ENCODE peak calls at places on chromosomes 6 and 20, in four cellular contexts. X is colonic mucosa, Y is Panc1, V is fibroblast of lung. W is an unnamed sample.

GRCh38 chr20:31853481-31853880 is 8.1 kb upstream of the FOXS1 start:
- DNase-seq in V (no peak), X (no peak), Y (no peak), W (no peak)

GRCh38 chr6:53112871-53113270 is 35.8 kb downstream of the GCM1 start:
- DNase-seq in V (no peak), Y (no peak), X (no peak), W (peak; percentile 41)

GRCh38 chr6:90184334-90185298 is 112.0 kb downstream of the BACH2 start:
- DNase-seq in V (peak; percentile 84), Y (no peak), X (no peak), W (peak; percentile 77)

GRCh38 chr20:48295445-48295903 is 510.2 kb upstream of the SULF2 start:
- DNase-seq in X (no peak), Y (peak; percentile 61), V (peak; percentile 98), W (peak; percentile 79)

GRCh38 chr20:32574296-32575226 is 10.6 kb downstream of the NOL4L start:
- DNase-seq in V (peak; percentile 90), Y (no peak), X (no peak), W (peak; percentile 62)

GRCh38 chr6:90446164-90446563 is 140.7 kb downstream of the MAP3K7 start:
- DNase-seq in V (peak; percentile 24), Y (no peak), X (no peak), W (no peak)

GRCh38 chr6:5173862-5174643 is 86.7 kb downstream of the LYRM4 start:
- DNase-seq in X (no peak), V (peak; percentile 23), Y (no peak), W (no peak)

GRCh38 chr6:127914240-127914639 is 13.4 kb upstream of the THEMIS start:
- DNase-seq in V (peak; percentile 18), X (no peak), Y (no peak), W (no peak)

GRCh38 chr6:103707596-103708325 is 1152.0 kb downstream of the HACE1 start:
- DNase-seq in Y (no peak), V (no peak), X (no peak), W (no peak)

GRCh38 chr6:138772596-138773176 is 883 bp upstream of the CCDC28A start:
- DNase-seq in Y (no peak), V (no peak), X (no peak), W (no peak)

GRCh38 chr6:95517004-95517403 is 60.3 kb upstream of the MANEA start:
- DNase-seq in X (no peak), Y (no peak), V (no peak), W (no peak)
- TF ChIP-seq CTCF in X (no peak), Y (no peak), V (no peak), W (no peak)

GRCh38 chr6:97705568-97705967 is 422.6 kb upstream of the MMS22L start:
- DNase-seq in V (peak; percentile 23), Y (no peak), X (no peak), W (no peak)
- TF ChIP-seq CTCF in V (peak; percentile 5), Y (peak; percentile 65), X (no peak), W (peak; percentile 59)

DNA sequence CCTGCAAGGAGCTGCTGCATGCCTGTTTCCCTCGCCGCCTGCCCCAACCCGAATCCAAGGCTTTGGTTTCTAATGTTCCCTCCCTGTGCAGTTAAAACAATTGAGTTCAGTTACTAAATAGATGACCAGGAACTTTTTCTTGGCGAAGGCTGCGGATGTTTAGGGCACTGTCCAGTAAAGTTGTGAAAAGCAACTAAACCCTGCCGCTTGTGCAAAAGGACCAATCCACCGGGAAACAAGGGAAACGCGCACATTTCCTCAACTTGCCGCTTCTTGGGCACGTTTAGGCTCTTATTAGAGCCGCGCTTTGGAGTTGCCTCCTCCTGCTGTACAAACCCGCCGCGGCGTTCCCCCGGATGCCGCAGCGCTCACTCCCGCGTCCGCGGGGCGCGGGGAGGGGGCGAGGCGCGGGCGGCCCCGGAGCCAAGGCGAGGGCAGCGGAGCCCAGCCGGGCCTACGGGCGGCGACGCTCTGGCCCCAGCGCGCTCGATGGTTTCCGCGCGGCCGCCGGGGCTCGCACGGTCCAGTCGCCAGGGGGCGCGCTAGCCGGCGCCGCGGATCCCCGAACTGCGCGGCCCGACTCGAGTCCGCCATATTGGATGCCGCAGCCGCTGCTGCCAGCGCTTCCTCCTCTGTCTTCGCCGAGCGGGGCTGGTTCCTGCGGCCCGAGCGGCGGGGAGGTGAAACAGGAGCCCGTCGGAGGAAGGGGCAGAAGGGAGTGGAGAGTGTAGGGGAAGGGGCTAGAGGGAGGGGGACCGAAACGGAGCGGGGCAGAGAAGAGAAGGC is at the start of gene SCAF8:
- DNase-seq in Y (no peak), V (peak; percentile 68), X (peak; percentile 83), W (peak; percentile 81)
- TF ChIP-seq CTCF in Y (peak; percentile 98), V (peak; percentile 45), X (peak; percentile 70), W (peak; percentile 71)

GRCh38 chr6:155395339-155395738 is 60.3 kb downstream of the NOX3 start:
- DNase-seq in V (no peak), X (no peak), Y (no peak), W (no peak)
- TF ChIP-seq CTCF in V (no peak), X (no peak), Y (no peak), W (no peak)

GRCh38 chr6:156662025-156662445 is 115.1 kb upstream of the ARID1B start:
- DNase-seq in X (peak; percentile 41), Y (peak; percentile 25), V (no peak), W (peak; percentile 89)
- TF ChIP-seq CTCF in X (peak; percentile 33), Y (peak; percentile 95), V (peak; percentile 24), W (peak; percentile 65)